ENCODE peak calls at places on chromosomes 4 and X, in four cellular contexts. One of them, this sample, is unnamed.

GRCh38 chrX:20061869-20062254 is 54.8 kb downstream of the MAP7D2 start:
- DNase-seq in transverse colon: no peak
- DNase-seq in stomach: no peak
- DNase-seq in H9: no peak
- DNase-seq in this sample: no peak

GRCh38 chrX:137565921-137566745 is at the start of gene ZIC3:
- DNase-seq in transverse colon: peak; percentile 15
- DNase-seq in stomach: peak; percentile 63
- DNase-seq in H9: peak; percentile 88
- DNase-seq in this sample: peak; percentile 53

GRCh38 chr4:85774000-85774399 is 299.1 kb downstream of the ARHGAP24 start:
- DNase-seq in transverse colon: no peak
- DNase-seq in stomach: no peak
- DNase-seq in H9: no peak
- DNase-seq in this sample: no peak

GRCh38 chr4:3655485-3656429 is 110.4 kb upstream of the ADRA2C start:
- DNase-seq in stomach: no peak
- DNase-seq in H9: peak; percentile 57
- DNase-seq in transverse colon: no peak
- DNase-seq in this sample: no peak

GRCh38 chr4:111689214-111689613 is 456.0 kb upstream of the FAM241A start:
- DNase-seq in transverse colon: no peak
- DNase-seq in stomach: no peak
- DNase-seq in H9: no peak
- DNase-seq in this sample: no peak

GRCh38 chrX:74248889-74249288 is 55.1 kb upstream of the ZCCHC13 start:
- DNase-seq in transverse colon: peak; percentile 43
- DNase-seq in stomach: no peak
- DNase-seq in H9: peak; percentile 57
- DNase-seq in this sample: peak; percentile 18

GRCh38 chr4:37715889-37716402 is 29.8 kb upstream of the RELL1 start:
- DNase-seq in H9: no peak
- DNase-seq in transverse colon: peak; percentile 82
- DNase-seq in stomach: no peak
- DNase-seq in this sample: no peak

GRCh38 chr4:73904491-73904890 is 35.3 kb downstream of the CXCL1 start:
- DNase-seq in stomach: no peak
- DNase-seq in H9: no peak
- DNase-seq in transverse colon: no peak
- DNase-seq in this sample: no peak

GRCh38 chr4:10099521-10100325 is 16.9 kb downstream of the WDR1 start:
- DNase-seq in stomach: no peak
- DNase-seq in H9: no peak
- DNase-seq in transverse colon: no peak
- DNase-seq in this sample: no peak

GRCh38 chr4:42654606-42655005 is 2.3 kb downstream of the ATP8A1 start:
- DNase-seq in transverse colon: no peak
- DNase-seq in stomach: no peak
- DNase-seq in H9: no peak
- DNase-seq in this sample: no peak

GRCh38 chrX:37349131-37350033 is at the start of gene PRRG1:
- DNase-seq in H9: peak; percentile 91
- DNase-seq in transverse colon: peak; percentile 77
- DNase-seq in stomach: peak; percentile 72
- DNase-seq in this sample: peak; percentile 88

GRCh38 chr4:7172508-7172907 is 19.8 kb upstream of the SORCS2 start:
- DNase-seq in stomach: no peak
- DNase-seq in H9: peak; percentile 10
- DNase-seq in transverse colon: no peak
- DNase-seq in this sample: no peak

GRCh38 chr4:2757426-2757825 is 1.3 kb upstream of the TNIP2 start:
- DNase-seq in transverse colon: no peak
- DNase-seq in stomach: no peak
- DNase-seq in H9: no peak
- DNase-seq in this sample: no peak

GRCh38 chr4:109559625-109559982 is 442 bp upstream of the MCUB start:
- DNase-seq in transverse colon: peak; percentile 27
- DNase-seq in H9: peak; percentile 60
- DNase-seq in stomach: no peak
- DNase-seq in this sample: peak; percentile 36

GRCh38 chr4:2343476-2343875 is 75.0 kb downstream of the ZFYVE28 start:
- DNase-seq in H9: no peak
- DNase-seq in transverse colon: no peak
- DNase-seq in stomach: no peak
- DNase-seq in this sample: no peak

GRCh38 chr4:34486964-34487363 is 1757.3 kb downstream of the ARAP2 start:
- DNase-seq in stomach: no peak
- DNase-seq in H9: no peak
- DNase-seq in transverse colon: no peak
- DNase-seq in this sample: no peak

GRCh38 chrX:147901476-147902126 is 10.1 kb upstream of the FMR1 start:
- DNase-seq in H9: no peak
- DNase-seq in stomach: no peak
- DNase-seq in transverse colon: no peak
- DNase-seq in this sample: no peak

GRCh38 chr4:15455290-15455689 is 14.4 kb upstream of the CC2D2A start:
- DNase-seq in stomach: no peak
- DNase-seq in transverse colon: peak; percentile 11
- DNase-seq in H9: no peak
- DNase-seq in this sample: peak; percentile 51

GRCh38 chr4:128862608-128863313 is 53.3 kb downstream of the JADE1 start:
- DNase-seq in H9: no peak
- DNase-seq in stomach: no peak
- DNase-seq in transverse colon: no peak
- DNase-seq in this sample: no peak

DNA sequence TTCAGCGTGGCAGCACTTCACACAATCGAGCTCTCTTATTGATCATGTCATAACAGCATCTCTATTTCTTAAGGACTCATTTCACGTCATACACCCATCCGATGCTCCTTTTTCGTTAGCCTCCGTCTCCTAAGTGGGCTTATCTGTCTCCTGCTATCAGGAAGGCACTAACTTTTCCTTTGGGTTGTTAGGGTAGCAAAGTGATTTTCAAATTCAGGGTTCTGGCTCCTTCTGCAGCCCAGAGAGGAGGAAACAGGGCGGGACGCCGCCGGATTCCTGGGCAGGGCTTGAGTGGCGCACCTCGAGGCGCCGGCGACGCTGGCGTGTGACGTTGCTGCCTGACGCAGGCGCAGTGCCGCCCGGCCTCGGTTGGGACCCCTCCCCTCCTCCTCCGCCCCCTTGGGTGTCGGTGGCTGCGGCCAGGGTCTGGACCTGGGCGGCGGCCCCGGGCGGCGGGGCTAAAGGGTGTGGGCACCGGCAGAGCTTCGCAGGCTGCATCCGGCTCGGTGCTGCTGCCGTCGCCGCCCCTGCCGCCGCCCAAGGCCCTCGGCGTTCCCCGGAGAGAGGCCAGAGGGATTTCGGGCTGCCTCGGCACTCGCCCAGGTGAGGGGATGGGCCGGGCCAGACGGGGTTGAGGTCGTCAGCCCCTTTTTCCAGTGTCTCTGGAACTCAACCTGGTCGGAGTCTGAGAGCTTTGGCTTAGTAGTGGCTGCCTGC is at the start of gene BLTP1:
- DNase-seq in H9: peak; percentile 90
- DNase-seq in stomach: peak; percentile 90
- DNase-seq in transverse colon: peak; percentile 93
- DNase-seq in this sample: peak; percentile 94
- TF ChIP-seq CTCF in H9: no peak
- TF ChIP-seq CTCF in stomach: no peak
- TF ChIP-seq CTCF in transverse colon: no peak
- TF ChIP-seq CTCF in this sample: no peak

DNA sequence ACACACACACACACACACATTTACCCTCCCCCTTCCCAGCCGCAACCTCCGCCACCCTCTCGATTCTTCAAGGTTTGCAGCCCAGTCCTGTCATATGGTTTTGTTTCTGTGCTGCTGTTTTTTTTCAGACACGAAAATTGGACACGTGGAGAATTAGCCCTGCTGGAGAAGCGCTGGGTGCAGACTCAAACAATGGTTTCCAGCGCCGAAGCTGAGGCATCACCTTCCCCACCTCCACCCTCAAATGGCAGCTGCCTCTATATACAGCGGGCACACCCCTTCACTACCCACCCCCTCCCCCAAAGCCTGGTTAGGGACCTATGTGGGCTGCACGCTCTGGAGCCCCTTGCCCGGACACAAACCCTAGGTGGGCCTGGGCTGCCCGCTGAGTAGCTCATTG is 87.9 kb downstream of the BCOR start:
- DNase-seq in transverse colon: no peak
- DNase-seq in H9: peak; percentile 45
- DNase-seq in stomach: no peak
- DNase-seq in this sample: no peak
- H3K4me1 ChIP-seq in transverse colon: no peaks in the 10 kb centered on the region
- H3K4me1 ChIP-seq in H9: no peaks in the 10 kb centered on the region
- H3K4me1 ChIP-seq in stomach: peaks cover 43% of the 10 kb centered on the region
- H3K4me1 ChIP-seq in this sample: peaks cover 21% of the 10 kb centered on the region

GRCh38 chr4:119728692-119729593 is 100.3 kb upstream of the PDE5A start:
- DNase-seq in transverse colon: no peak
- DNase-seq in H9: no peak
- DNase-seq in stomach: no peak
- DNase-seq in this sample: no peak
- H3K27ac ChIP-seq in transverse colon: no peak overlapping the region
- H3K27ac ChIP-seq in H9: no peak overlapping the region
- H3K27ac ChIP-seq in stomach: no peak overlapping the region
- H3K27ac ChIP-seq in this sample: no peak overlapping the region

GRCh38 chrX:140815868-140816267 is 106.3 kb downstream of the LINC00632 start:
- DNase-seq in H9: no peak
- DNase-seq in stomach: no peak
- DNase-seq in transverse colon: no peak
- DNase-seq in this sample: no peak

GRCh38 chrX:140821280-140821679 is 111.7 kb downstream of the LINC00632 start:
- DNase-seq in stomach: no peak
- DNase-seq in H9: peak; percentile 70
- DNase-seq in transverse colon: no peak
- DNase-seq in this sample: no peak

GRCh38 chrX:140822184-140822583 is 112.6 kb downstream of the LINC00632 start:
- DNase-seq in stomach: no peak
- DNase-seq in H9: no peak
- DNase-seq in transverse colon: no peak
- DNase-seq in this sample: no peak

GRCh38 chrX:140822861-140823260 is 113.3 kb downstream of the LINC00632 start:
- DNase-seq in stomach: no peak
- DNase-seq in transverse colon: no peak
- DNase-seq in H9: no peak
- DNase-seq in this sample: no peak

GRCh38 chrX:140817943-140818342 is 108.4 kb downstream of the LINC00632 start:
- DNase-seq in H9: no peak
- DNase-seq in transverse colon: no peak
- DNase-seq in stomach: no peak
- DNase-seq in this sample: no peak
- TF ChIP-seq CTCF in H9: peak; percentile 72
- TF ChIP-seq CTCF in transverse colon: no peak
- TF ChIP-seq CTCF in stomach: peak; percentile 19
- TF ChIP-seq CTCF in this sample: peak; percentile 22

GRCh38 chr4:87119965-87120364 is 100.5 kb downstream of the KLHL8 start:
- DNase-seq in H9: no peak
- DNase-seq in transverse colon: no peak
- DNase-seq in stomach: no peak
- DNase-seq in this sample: no peak

GRCh38 chr4:87118826-87119225 is 101.6 kb downstream of the KLHL8 start:
- DNase-seq in stomach: no peak
- DNase-seq in transverse colon: no peak
- DNase-seq in H9: no peak
- DNase-seq in this sample: no peak

GRCh38 chr4:87122252-87122651 is 98.2 kb downstream of the KLHL8 start:
- DNase-seq in stomach: no peak
- DNase-seq in H9: no peak
- DNase-seq in transverse colon: no peak
- DNase-seq in this sample: no peak

GRCh38 chr4:87121332-87122065 is 98.9 kb downstream of the KLHL8 start:
- DNase-seq in H9: no peak
- DNase-seq in transverse colon: no peak
- DNase-seq in stomach: no peak
- DNase-seq in this sample: no peak

DNA sequence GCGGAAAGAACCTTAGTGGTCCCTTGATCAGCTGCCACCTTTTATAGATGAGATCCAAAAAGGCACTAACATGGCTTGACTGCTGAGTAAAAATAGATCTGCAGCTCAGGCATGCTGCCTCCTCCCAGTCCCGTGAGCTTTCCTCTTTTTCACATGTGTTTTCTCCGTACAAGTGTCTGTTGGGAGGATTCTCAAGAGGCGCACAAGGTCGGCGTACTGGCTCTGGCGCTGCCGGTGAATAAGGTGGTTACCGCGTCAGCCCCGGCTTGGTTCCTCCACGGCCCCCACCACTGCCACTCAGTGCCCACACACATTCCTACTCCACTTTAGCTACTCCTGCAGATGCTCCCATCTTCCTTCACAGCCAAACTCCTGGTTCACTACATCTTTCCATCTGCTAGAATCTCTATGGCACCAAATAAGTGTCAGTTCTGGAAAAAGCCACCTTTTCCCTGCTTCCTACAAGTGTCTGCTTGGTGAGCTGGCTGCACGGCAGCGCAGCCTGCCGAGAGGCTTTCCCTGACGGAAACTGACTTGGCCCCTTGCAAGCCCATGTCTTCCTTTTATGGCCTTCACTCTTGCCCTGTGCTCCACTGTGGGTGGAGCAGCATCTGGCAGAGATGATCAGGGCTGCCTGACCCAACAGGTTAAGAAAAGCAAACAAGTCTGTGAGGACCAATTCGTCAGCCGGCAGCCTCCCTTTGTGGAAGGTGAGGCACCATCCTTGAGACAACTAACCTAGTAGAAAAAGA is 99.8 kb downstream of the KLHL8 start:
- DNase-seq in transverse colon: peak; percentile 69
- DNase-seq in H9: no peak
- DNase-seq in stomach: no peak
- DNase-seq in this sample: peak; percentile 61
- H3K4me1 ChIP-seq in transverse colon: peaks cover 11% of the 10 kb centered on the region
- H3K4me1 ChIP-seq in H9: no peaks in the 10 kb centered on the region
- H3K4me1 ChIP-seq in stomach: peaks cover 9% of the 10 kb centered on the region
- H3K4me1 ChIP-seq in this sample: peaks cover 21% of the 10 kb centered on the region

GRCh38 chr4:186724861-186725419 is 1.3 kb upstream of the FAT1 start:
- DNase-seq in stomach: no peak
- DNase-seq in H9: no peak
- DNase-seq in transverse colon: no peak
- DNase-seq in this sample: no peak
- H3K27ac ChIP-seq in stomach: peak overlapping the region; percentile 93
- H3K27ac ChIP-seq in H9: no peak overlapping the region
- H3K27ac ChIP-seq in transverse colon: peak overlapping the region; percentile 96
- H3K27ac ChIP-seq in this sample: peak overlapping the region; percentile 87